ENCODE peak calls at places on chromosome 13, in four cellular contexts. V is bronchial epithelial cell, A is pancreas, P is WTC11. Y is an unnamed sample.

GRCh38 chr13:79915386-79915785 is 425.5 kb downstream of the SPRY2 start:
- DNase-seq in V (no peak), A (no peak), P (no peak), Y (no peak)

GRCh38 chr13:59865398-59865797 is 298.3 kb downstream of the DIAPH3 start:
- DNase-seq in V (no peak), A (no peak), P (no peak), Y (no peak)

GRCh38 chr13:19817510-19818158 is 34.9 kb upstream of the PSPC1 start:
- DNase-seq in V (no peak), A (no peak), P (no peak), Y (no peak)

GRCh38 chr13:95553614-95554385 is 1.3 kb downstream of the CLDN10 start:
- DNase-seq in V (peak; percentile 23), A (peak; percentile 77), P (peak; percentile 46), Y (no peak)

GRCh38 chr13:34942732-34943674 is 933 bp downstream of the NBEA start:
- DNase-seq in V (no peak), A (peak; percentile 76), P (peak; percentile 61), Y (no peak)

GRCh38 chr13:111667757-111668156 is 347.3 kb downstream of the TEX29 start:
- DNase-seq in V (no peak), A (no peak), P (no peak), Y (no peak)

GRCh38 chr13:42654212-42654611 is 80.3 kb downstream of the TNFSF11 start:
- DNase-seq in V (no peak), A (no peak), P (no peak), Y (no peak)

GRCh38 chr13:37608750-37609339 is 10.3 kb upstream of the POSTN start:
- DNase-seq in V (peak; percentile 22), A (no peak), P (no peak), Y (peak; percentile 11)

GRCh38 chr13:107271226-107271625 is 703.3 kb upstream of the ARGLU1 start:
- DNase-seq in V (peak; percentile 18), A (no peak), P (peak; percentile 34), Y (peak; percentile 38)

GRCh38 chr13:29484236-29484635 is 111.3 kb downstream of the SLC7A1 start:
- DNase-seq in V (no peak), A (no peak), P (no peak), Y (no peak)

GRCh38 chr13:90721937-90722336 is 625.5 kb upstream of the MIR17HG start:
- DNase-seq in V (no peak), A (no peak), P (no peak), Y (no peak)

GRCh38 chr13:106464076-106464475 is 71.4 kb downstream of the EFNB2 start:
- DNase-seq in V (no peak), A (no peak), P (no peak), Y (no peak)

GRCh38 chr13:91719033-91719432 is 320.6 kb downstream of the GPC5 start:
- DNase-seq in V (peak; percentile 20), A (no peak), P (no peak), Y (peak; percentile 47)

GRCh38 chr13:65260938-65261880 is 1968.9 kb downstream of the PCDH9 start:
- DNase-seq in V (no peak), A (no peak), P (no peak), Y (no peak)

GRCh38 chr13:94816256-94816655 is 103.9 kb upstream of the SOX21 start:
- DNase-seq in V (no peak), A (no peak), P (no peak), Y (no peak)

GRCh38 chr13:25677956-25678355 is 306.2 kb downstream of the ATP8A2 start:
- DNase-seq in V (no peak), A (no peak), P (no peak), Y (no peak)

GRCh38 chr13:111390522-111391270 is 70.3 kb downstream of the TEX29 start:
- DNase-seq in V (no peak), A (no peak), P (no peak), Y (no peak)

GRCh38 chr13:110442946-110443632 is 118.4 kb downstream of the RAB20 start:
- DNase-seq in V (peak; percentile 71), A (no peak), P (no peak), Y (peak; percentile 57)

GRCh38 chr13:97257800-97258799 is 36.0 kb downstream of the MBNL2 start:
- DNase-seq in V (peak; percentile 96), A (peak; percentile 66), P (peak; percentile 55), Y (peak; percentile 83)
- TF ChIP-seq CTCF in V (no peak), A (no peak), P (no peak), Y (no peak)

DNA sequence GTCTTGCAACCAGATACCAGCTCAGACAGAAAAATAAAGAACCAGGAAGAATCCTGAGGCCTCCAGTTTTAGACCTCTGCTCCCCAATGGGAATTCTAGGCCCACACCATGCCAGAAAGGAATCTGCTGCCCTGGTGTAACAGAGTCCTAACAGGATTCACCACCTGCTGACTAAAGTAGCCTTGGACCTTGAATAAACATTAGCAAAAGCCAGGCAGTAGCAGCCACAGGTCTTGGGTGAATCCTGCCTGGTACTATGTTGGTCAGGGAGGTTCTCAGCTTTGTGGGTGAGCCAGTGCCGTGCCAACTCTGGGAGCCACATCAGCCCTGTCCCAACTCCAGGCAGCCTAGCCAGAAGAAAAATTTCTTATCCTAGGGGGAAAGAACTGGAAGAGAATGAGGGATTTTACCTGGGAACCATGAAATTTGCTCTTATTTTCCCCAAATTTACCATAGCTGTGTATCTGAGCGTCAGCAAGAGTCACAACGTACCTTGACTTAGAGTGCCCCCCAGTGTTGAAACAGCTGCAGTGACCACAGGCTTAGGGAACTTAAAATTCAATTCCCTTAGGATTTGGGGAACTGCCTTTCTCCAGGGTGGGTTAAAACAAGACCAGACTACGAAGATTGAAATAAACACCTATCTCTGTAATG is 1895.6 kb upstream of the PRR20A start:
- DNase-seq in V (no peak), A (no peak), P (peak; percentile 62), Y (peak; percentile 46)
- TF ChIP-seq CTCF in V (no peak), A (no peak), P (peak; percentile 76), Y (peak; percentile 65)

GRCh38 chr13:99606322-99607089 is 105.2 kb downstream of the TM9SF2 start:
- DNase-seq in V (peak; percentile 47), A (peak; percentile 99), P (peak; percentile 90), Y (peak; percentile 82)
- TF ChIP-seq CTCF in V (no peak), A (no peak), P (no peak), Y (no peak)

GRCh38 chr13:40971321-40971720 is 47.8 kb downstream of the ELF1 start:
- DNase-seq in V (no peak), A (no peak), P (no peak), Y (no peak)

GRCh38 chr13:40975441-40975840 is 43.7 kb downstream of the ELF1 start:
- DNase-seq in V (no peak), A (no peak), P (no peak), Y (no peak)

GRCh38 chr13:40973409-40973808 is 45.7 kb downstream of the ELF1 start:
- DNase-seq in V (no peak), A (no peak), P (no peak), Y (no peak)

GRCh38 chr13:40970803-40971202 is 48.3 kb downstream of the ELF1 start:
- DNase-seq in V (no peak), A (no peak), P (no peak), Y (no peak)

DNA sequence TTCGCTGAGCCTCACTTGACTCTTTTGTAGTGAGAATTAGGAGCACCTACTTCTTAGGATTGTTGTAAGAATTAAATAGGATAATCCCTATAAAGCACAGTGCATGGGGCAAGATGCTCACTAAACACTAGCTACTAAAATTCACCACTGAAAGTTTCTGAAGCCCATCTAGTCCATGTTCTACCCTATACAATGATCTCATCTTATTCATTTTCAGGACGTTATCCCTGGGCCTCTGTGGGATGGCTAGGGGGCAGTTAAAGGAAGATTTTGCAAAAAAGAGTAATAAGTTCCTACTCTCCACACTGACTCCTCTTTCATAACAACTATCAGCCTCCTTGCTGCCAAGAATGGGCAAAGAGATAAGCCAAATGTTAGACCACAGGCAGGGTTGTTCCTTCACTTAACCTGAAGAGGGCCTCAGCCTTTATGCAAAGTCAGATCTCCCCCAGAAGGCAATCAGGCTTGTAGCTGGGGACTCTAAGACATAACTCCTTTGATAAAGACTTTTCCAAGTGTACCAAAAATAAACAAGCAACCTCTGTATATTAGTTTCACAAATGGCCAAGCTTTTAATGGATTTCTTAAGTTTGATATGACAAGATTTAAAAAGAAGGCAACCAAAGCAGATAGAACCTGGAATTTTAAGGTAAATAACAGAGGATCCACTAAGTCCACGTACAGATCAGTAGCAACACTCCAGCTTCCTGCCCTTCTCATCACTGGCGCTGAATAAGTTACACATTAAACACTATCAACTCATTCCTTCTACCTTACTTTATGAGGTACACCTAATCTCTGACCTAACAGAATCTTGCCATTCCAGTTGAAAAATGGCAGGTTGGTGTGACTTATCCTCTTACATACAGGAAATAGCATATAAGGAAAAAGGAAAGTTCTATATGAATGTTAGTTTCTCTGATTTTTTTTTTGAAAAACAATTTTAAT is 44.4 kb downstream of the ELF1 start:
- DNase-seq in V (peak; percentile 68), A (no peak), P (no peak), Y (peak; percentile 61)
- TF ChIP-seq CTCF in V (peak; percentile 56), A (no peak), P (peak; percentile 26), Y (peak; percentile 16)

GRCh38 chr13:98350746-98351330 is 173.8 kb upstream of the RNF113B start:
- DNase-seq in V (no peak), A (no peak), P (no peak), Y (no peak)

GRCh38 chr13:98351636-98352035 is 174.6 kb upstream of the RNF113B start:
- DNase-seq in V (no peak), A (no peak), P (no peak), Y (no peak)

GRCh38 chr13:98348476-98348875 is 171.4 kb upstream of the RNF113B start:
- DNase-seq in V (no peak), A (no peak), P (no peak), Y (no peak)

GRCh38 chr13:98352226-98352625 is 175.2 kb upstream of the RNF113B start:
- DNase-seq in V (no peak), A (no peak), P (no peak), Y (no peak)

DNA sequence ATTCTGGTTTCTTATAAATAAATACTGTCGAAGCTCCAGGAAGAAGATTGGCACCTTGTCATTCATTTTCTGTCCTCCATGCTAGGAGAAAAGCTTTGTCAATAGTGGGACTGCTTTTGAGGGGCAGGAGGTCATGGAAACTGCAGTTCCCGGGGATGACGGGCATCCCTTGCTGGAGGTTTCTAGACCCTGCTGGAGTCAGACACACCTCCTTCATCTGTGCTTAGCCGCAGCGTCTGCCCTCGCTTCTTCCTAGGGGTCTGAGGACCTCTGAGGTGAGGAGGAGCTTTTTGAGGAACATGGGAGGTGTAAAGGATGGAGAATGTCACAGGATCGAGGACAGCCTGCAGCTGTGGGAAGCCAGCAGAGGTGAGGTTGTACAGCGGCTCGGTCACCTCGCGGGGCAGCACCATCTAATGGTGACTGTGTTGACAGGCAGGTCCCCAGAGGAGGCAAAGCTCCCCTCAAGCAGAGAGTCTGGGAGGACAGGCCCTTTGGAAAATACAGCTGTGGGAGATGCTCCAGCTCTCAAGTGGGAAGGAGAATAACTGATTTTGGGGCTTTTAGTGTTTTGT is 172.7 kb upstream of the RNF113B start:
- DNase-seq in V (no peak), A (no peak), P (peak; percentile 70), Y (no peak)
- TF ChIP-seq CTCF in V (peak; percentile 5), A (no peak), P (no peak), Y (no peak)

DNA sequence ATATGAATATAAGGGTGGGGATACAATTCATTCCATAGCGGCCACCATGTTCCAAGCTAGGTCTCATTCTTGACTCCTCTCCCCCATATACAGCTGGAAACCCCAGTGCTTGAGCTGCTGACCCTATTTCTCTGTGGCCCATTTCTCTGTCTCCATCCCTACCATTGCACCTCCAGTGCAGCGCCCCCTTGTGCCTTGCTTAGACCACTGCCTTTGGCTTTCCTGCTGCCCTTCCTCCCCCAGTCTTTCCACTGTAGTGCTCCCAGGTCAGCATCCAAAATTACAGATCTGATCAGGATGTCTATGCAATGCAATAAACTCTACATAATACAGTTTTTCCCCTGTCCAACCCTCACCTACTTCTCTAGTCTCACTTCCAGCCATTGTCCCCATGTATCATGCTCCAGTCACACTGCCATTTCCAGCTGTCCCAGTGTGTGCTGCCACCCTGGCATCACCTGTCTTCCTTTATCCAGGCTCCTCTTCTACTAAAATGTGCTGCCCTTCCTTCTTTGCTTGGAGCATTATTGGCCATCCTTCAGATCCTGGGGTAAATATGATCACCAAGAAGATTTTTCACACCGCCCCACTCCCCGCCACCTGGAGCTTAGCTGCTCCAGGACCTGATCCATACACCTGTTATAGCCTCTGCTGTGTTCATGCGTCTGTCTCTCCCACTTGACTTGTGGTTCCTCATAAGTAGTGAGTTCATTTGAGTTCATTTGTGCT is 199.4 kb upstream of the IPO5 start:
- DNase-seq in V (no peak), A (no peak), P (peak; percentile 71), Y (no peak)
- TF ChIP-seq CTCF in V (no peak), A (no peak), P (peak; percentile 75), Y (no peak)

Y was measured in MCF 10A.